ENCODE peak calls at places on chromosomes 1 and 21, in nine cellular contexts. J is progenitor cell of endocrine pancreas; E is suprapubic skin; I is CD4-positive, alpha-beta T cell; O is OCI-LY7; P is T-helper 17 cell; X is anterior cingulate cortex; G is GOT3; Z is tibial artery. B is an unnamed sample.
A peak's percentile ranks its signal among the peaks of the same experiment; 100 is the strongest.

GRCh38 chr21:39003982-39004775 is 179.1 kb downstream of the PSMG1 start:
- DNase-seq in J (no peak), E (no peak), I (no peak), O (no peak), P (no peak), X (no peak), G (no peak), Z (no peak), B (no peak)

GRCh38 chr1:80929868-80930508 is 870.7 kb upstream of the ADGRL2 start:
- DNase-seq in J (no peak), E (no peak), I (no peak), O (no peak), P (no peak), X (no peak), G (no peak), Z (no peak), B (no peak)

GRCh38 chr1:155648207-155649147 is 38.5 kb downstream of the MSTO1 start:
- DNase-seq in J (no peak), E (no peak), I (no peak), O (peak; percentile 20), P (no peak), X (no peak), G (peak; percentile 38), Z (peak; percentile 37), B (peak; percentile 93)

GRCh38 chr1:160488347-160489058 is 34.6 kb downstream of the SLAMF6 start:
- DNase-seq in J (no peak), E (no peak), I (no peak), O (peak; percentile 98), P (no peak), X (no peak), G (no peak), Z (no peak), B (no peak)

GRCh38 chr1:106755682-106756406 is 300.6 kb upstream of the PRMT6 start:
- DNase-seq in J (no peak), E (no peak), I (no peak), O (no peak), P (no peak), X (no peak), G (no peak), Z (no peak), B (peak; percentile 98)

GRCh38 chr1:11286735-11287410 is 13.9 kb downstream of the UBIAD1 start:
- DNase-seq in J (no peak), E (no peak), I (no peak), O (no peak), P (no peak), X (no peak), G (no peak), Z (no peak), B (no peak)

GRCh38 chr1:65011983-65012382 is 45.6 kb upstream of the JAK1 start:
- DNase-seq in J (no peak), E (no peak), I (no peak), O (no peak), P (no peak), X (no peak), G (no peak), Z (no peak), B (no peak)

GRCh38 chr21:25911730-25912401 is 177.1 kb downstream of the GABPA start:
- DNase-seq in J (no peak), E (no peak), I (no peak), O (no peak), P (no peak), X (peak; percentile 22), G (no peak), Z (no peak), B (no peak)

B was measured in PC-3.